ENCODE peak calls at places on chromosomes 11 and 22, in four cellular contexts. V is heart right ventricle, R is HCT116, U is Calu3. Z is an unnamed sample.
A peak's percentile ranks its signal among the peaks of the same experiment; 100 is the strongest.

GRCh38 chr11:27520226-27520625 is 13.7 kb upstream of the LIN7C start:
- DNase-seq in V (no peak), R (no peak), U (no peak), Z (no peak)

GRCh38 chr11:61347916-61348461 is 13.7 kb downstream of the CYB561A3 start:
- DNase-seq in V (no peak), R (no peak), U (no peak), Z (no peak)

GRCh38 chr22:35311551-35311999 is 11.9 kb downstream of the TOM1 start:
- DNase-seq in V (no peak), R (no peak), U (no peak), Z (no peak)

GRCh38 chr22:19213496-19214473 is 35.2 kb upstream of the SLC25A1 start:
- DNase-seq in V (no peak), R (no peak), U (no peak), Z (no peak)

GRCh38 chr11:868802-869201 is 26.1 kb downstream of the TSPAN4 start:
- DNase-seq in V (no peak), R (no peak), U (no peak), Z (no peak)

GRCh38 chr11:105070221-105070789 is 25.2 kb upstream of the CARD16 start:
- DNase-seq in V (no peak), R (no peak), U (no peak), Z (no peak)

GRCh38 chr22:25475554-25476022 is 88.9 kb upstream of the GRK3 start:
- DNase-seq in V (peak; percentile 53), R (no peak), U (no peak), Z (no peak)

GRCh38 chr11:27950339-27950738 is 157.6 kb downstream of the KIF18A start:
- DNase-seq in V (no peak), R (no peak), U (no peak), Z (no peak)

GRCh38 chr11:64415286-64415685 is 56.3 kb downstream of the RPS6KA4 start:
- DNase-seq in V (no peak), R (no peak), U (no peak), Z (no peak)

GRCh38 chr11:68574308-68574707 is 110.0 kb upstream of the GAL start:
- DNase-seq in V (no peak), R (no peak), U (no peak), Z (no peak)

GRCh38 chr11:77198440-77198849 is 70.4 kb downstream of the MYO7A start:
- DNase-seq in V (no peak), R (peak; percentile 48), U (peak; percentile 34), Z (no peak)

GRCh38 chr11:12195773-12196172 is 85.4 kb downstream of the MICAL2 start:
- DNase-seq in V (no peak), R (no peak), U (no peak), Z (no peak)

GRCh38 chr22:19292262-19293230 is 1.0 kb upstream of the CLTCL1 start:
- DNase-seq in V (peak; percentile 10), R (no peak), U (no peak), Z (no peak)

GRCh38 chr11:39078465-39078864 is 2381.0 kb downstream of the LRRC4C start:
- DNase-seq in V (no peak), R (no peak), U (no peak), Z (no peak)

Z was measured in PC-9.